ENCODE peak calls at places on chromosomes 5 and 9, in ten cellular contexts. R is anterior cingulate cortex; A is Caki2; T is amniotic stem cell; O is GM10248; E is EH; S is heart right ventricle; D is GM12892; B is A549; L is stimulated activated CD4-positive, alpha-beta T cell treated with anti-CD3 and anti-CD28 coated beads, Interleukin-15, amount 100 ng/mL, for 24 hours. N is an unnamed sample.

GRCh38 chr5:91219141-91219802 is 163.8 kb downstream of the ARRDC3 start:
- DNase-seq in D (no peak), A (peak), B (peak), O (no peak), R (no peak), E (peak), T (no peak), S (no peak), L (no peak), N (no peak)

GRCh38 chr5:128487041-128487440 is 51.0 kb downstream of the FBN2 start:
- DNase-seq in A (no peak), S (no peak), E (peak), O (no peak), R (no peak), D (no peak), T (no peak), B (peak), L (no peak), N (no peak)

GRCh38 chr5:168528521-168529360 is at the start of gene FBLL1:
- DNase-seq in S (no peak), D (no peak), O (peak), B (no peak), A (peak), R (no peak), E (peak), T (no peak), L (peak), N (no peak)

GRCh38 chr5:16025681-16026080 is 153.9 kb downstream of the MARCHF11 start:
- DNase-seq in S (no peak), A (no peak), E (peak), L (no peak), O (no peak), B (no peak), R (no peak), D (no peak), T (no peak), N (no peak)

GRCh38 chr5:180718810-180719453 is 20.9 kb downstream of the OR2Y1 start:
- DNase-seq in L (peak), A (peak), S (no peak), B (peak), D (no peak), O (peak), E (peak), R (no peak), T (peak), N (no peak)

GRCh38 chr9:83583151-83584014 is 39.6 kb upstream of the IDNK start:
- DNase-seq in D (peak), A (peak), B (peak), O (peak), S (no peak), E (peak), L (peak), R (no peak), T (no peak), N (peak)

GRCh38 chr9:137099231-137099630 is 12.4 kb downstream of the MAN1B1 start:
- DNase-seq in D (no peak), E (no peak), L (no peak), S (no peak), A (no peak), B (no peak), O (no peak), R (no peak), T (no peak), N (no peak)

GRCh38 chr5:132228241-132229035 is 785 bp upstream of the P4HA2 start:
- DNase-seq in A (no peak), S (peak), T (no peak), O (no peak), R (no peak), B (no peak), E (no peak), L (no peak), D (no peak), N (no peak)

GRCh38 chr5:431001-431710 is 11.8 kb upstream of the EXOC3 start:
- DNase-seq in L (peak), T (no peak), O (peak), R (no peak), D (peak), B (peak), S (peak), E (peak), A (no peak), N (no peak)

GRCh38 chr9:123360161-123361085 is 4.4 kb downstream of the CRB2 start:
- DNase-seq in O (peak), E (peak), A (peak), B (peak), D (peak), T (no peak), R (no peak), L (peak), S (no peak), N (no peak)

GRCh38 chr9:27282269-27282668 is 14.7 kb downstream of the EQTN start:
- DNase-seq in S (no peak), D (no peak), L (no peak), O (no peak), R (no peak), A (no peak), B (no peak), T (no peak), E (no peak), N (no peak)

GRCh38 chr5:154858972-154859950 is 834 bp downstream of the CNOT8 start:
- DNase-seq in B (peak), A (peak), S (no peak), L (no peak), R (no peak), E (peak), T (no peak), D (no peak), O (peak), N (no peak)

GRCh38 chr5:123476696-123477095 is 35.3 kb upstream of the CSNK1G3 start:
- DNase-seq in B (no peak), A (no peak), T (no peak), O (no peak), D (no peak), R (no peak), L (no peak), E (no peak), S (no peak), N (no peak)

GRCh38 chr9:4680750-4681149 is 1.4 kb downstream of the CDC37L1 start:
- DNase-seq in A (no peak), L (no peak), T (no peak), R (no peak), S (no peak), B (no peak), O (no peak), D (no peak), E (peak), N (no peak)

GRCh38 chr5:134647750-134648424 is 698 bp upstream of the SEC24A start:
- DNase-seq in A (no peak), B (no peak), E (peak), D (no peak), R (no peak), T (no peak), L (peak), S (no peak), O (peak), N (no peak)

GRCh38 chr5:116424258-116424615 is 150.4 kb downstream of the SEMA6A start:
- DNase-seq in R (no peak), T (no peak), D (no peak), E (no peak), B (no peak), A (no peak), S (no peak), O (no peak), L (no peak), N (no peak)

GRCh38 chr5:116671211-116671736 is 96.7 kb upstream of the SEMA6A start:
- DNase-seq in S (no peak), E (no peak), T (no peak), R (no peak), B (no peak), O (peak), L (no peak), D (peak), A (no peak), N (no peak)

GRCh38 chr9:35162605-35163315 is 951 bp downstream of the UNC13B start:
- DNase-seq in O (no peak), A (no peak), E (no peak), B (no peak), T (no peak), D (no peak), R (no peak), S (no peak), L (no peak), N (no peak)

GRCh38 chr9:82601272-82601835 is 461.6 kb downstream of the RASEF start:
- DNase-seq in D (no peak), S (no peak), T (no peak), L (no peak), R (no peak), B (no peak), A (no peak), E (peak), O (no peak), N (no peak)

GRCh38 chr5:105133087-105133486 is 1570.5 kb upstream of the NUDT12 start:
- DNase-seq in O (no peak), E (no peak), S (no peak), R (no peak), L (no peak), D (no peak), B (no peak), T (no peak), A (no peak), N (no peak)

GRCh38 chr9:131310833-131311554 is 21.5 kb downstream of the PLPP7 start:
- DNase-seq in A (no peak), B (peak), R (no peak), S (no peak), L (peak), D (no peak), T (no peak), E (no peak), O (no peak), N (no peak)

GRCh38 chr5:8908055-8908683 is 637.7 kb downstream of the SEMA5A start:
- DNase-seq in L (peak), E (peak), R (no peak), O (peak), D (no peak), B (peak), A (peak), T (no peak), S (no peak), N (no peak)

GRCh38 chr5:170826117-170826516 is 35.7 kb upstream of the RANBP17 start:
- DNase-seq in A (no peak), L (no peak), B (no peak), T (no peak), E (no peak), R (no peak), S (no peak), O (no peak), D (no peak), N (no peak)

GRCh38 chr5:132483661-132484385 is 6.8 kb downstream of the IRF1 start:
- DNase-seq in S (no peak), D (no peak), R (no peak), E (no peak), B (no peak), T (no peak), L (peak), A (no peak), O (no peak), N (no peak)

GRCh38 chr5:124524552-124525232 is 221.7 kb downstream of the ZNF608 start:
- DNase-seq in T (no peak), D (peak), B (peak), L (no peak), E (no peak), A (no peak), R (no peak), S (no peak), O (peak), N (no peak)

GRCh38 chr5:76710991-76711390 is 4.9 kb upstream of the F2R start:
- DNase-seq in E (peak), T (no peak), D (no peak), S (no peak), B (no peak), A (no peak), O (peak), R (no peak), L (no peak), N (no peak)

GRCh38 chr9:115672477-115673316 is 480.9 kb upstream of the PAPPA start:
- DNase-seq in S (no peak), L (no peak), D (no peak), R (no peak), O (no peak), B (peak), E (peak), T (peak), A (peak), N (no peak)

GRCh38 chr9:37290881-37291485 is 131.5 kb upstream of the GRHPR start:
- DNase-seq in S (no peak), E (peak), O (peak), A (peak), B (peak), D (no peak), L (no peak), R (no peak), T (peak), N (no peak)

GRCh38 chr9:35932732-35933131 is 23.4 kb downstream of the SPAAR start:
- DNase-seq in T (no peak), B (no peak), S (no peak), R (no peak), D (no peak), O (no peak), E (no peak), L (peak), A (no peak), N (no peak)

GRCh38 chr9:114397848-114398605 is 10.2 kb upstream of the AKNA start:
- DNase-seq in B (peak), E (peak), L (peak), O (peak), D (peak), R (peak), S (peak), T (peak), A (peak), N (peak)

GRCh38 chr9:111728617-111729366 is 65.9 kb downstream of the SHOC1 start:
- DNase-seq in A (peak), T (peak), D (no peak), B (peak), E (peak), O (no peak), L (no peak), S (no peak), R (no peak), N (no peak)

GRCh38 chr9:129458155-129458661 is 162.7 kb downstream of the C9orf50 start:
- DNase-seq in B (no peak), T (no peak), E (no peak), D (no peak), S (peak), R (no peak), A (no peak), O (no peak), L (peak), N (no peak)

N was measured in nucleus accumbens.